ENCODE peak calls at places on chromosomes 7 and 10, in six cellular contexts. D, V, G, X, S and K are unnamed samples.

GRCh38 chr7:44973610-44974401 is 5.0 kb downstream of the MYO1G start:
- DNase-seq in D (peak), V (peak), G (peak), X (no peak), S (peak), K (no peak)

GRCh38 chr7:83550100-83550499 is 98.8 kb downstream of the SEMA3E start:
- DNase-seq in D (no peak), V (no peak), G (no peak), X (no peak), S (no peak), K (no peak)

GRCh38 chr7:26507375-26508068 is 215.9 kb downstream of the SNX10 start:
- DNase-seq in D (no peak), V (no peak), G (no peak), X (no peak), S (no peak), K (peak)

GRCh38 chr10:129790710-129791446 is 173.2 kb downstream of the EBF3 start:
- DNase-seq in D (no peak), V (no peak), G (no peak), X (no peak), S (no peak), K (peak)

GRCh38 chr10:62625484-62625883 is 179.0 kb upstream of the ADO start:
- DNase-seq in D (no peak), V (no peak), G (no peak), X (no peak), S (no peak), K (no peak)

GRCh38 chr7:129376076-129376777 is 58.0 kb upstream of the STRIP2 start:
- DNase-seq in D (peak), V (peak), G (peak), X (peak), S (peak), K (no peak)

GRCh38 chr10:33066558-33067236 is 108.7 kb upstream of the ITGB1 start:
- DNase-seq in D (no peak), V (no peak), G (no peak), X (no peak), S (no peak), K (no peak)

GRCh38 chr7:99740573-99741437 is 5.8 kb upstream of the CYP3A7 start:
- DNase-seq in D (no peak), V (no peak), G (no peak), X (no peak), S (no peak), K (no peak)

GRCh38 chr7:44884553-44885393 is 557 bp downstream of the PURB start:
- DNase-seq in D (peak), V (peak), G (no peak), X (peak), S (peak), K (peak)

GRCh38 chr7:87000344-87000743 is 59.1 kb downstream of the ELAPOR2 start:
- DNase-seq in D (no peak), V (no peak), G (peak), X (no peak), S (no peak), K (peak)

GRCh38 chr10:102945989-102946388 is 27.9 kb downstream of the CNNM2 start:
- DNase-seq in D (no peak), V (no peak), G (no peak), X (no peak), S (no peak), K (no peak)

GRCh38 chr10:129965940-129966339 is 1.9 kb upstream of the EBF3 start:
- DNase-seq in D (no peak), V (no peak), G (no peak), X (no peak), S (no peak), K (no peak)

GRCh38 chr10:62911210-62911963 is 95.2 kb upstream of the EGR2 start:
- DNase-seq in D (no peak), V (no peak), G (no peak), X (no peak), S (no peak), K (no peak)

GRCh38 chr7:43869898-43870240 is 552 bp upstream of the MRPS24 start:
- DNase-seq in D (peak), V (no peak), G (no peak), X (no peak), S (no peak), K (no peak)